ENCODE peak calls at places on chromosomes 12 and 14, in seven cellular contexts. One of them, this sample, is unnamed.

GRCh38 chr12:75656650-75657049 is 145.2 kb upstream of the KRR1 start:
- DNase-seq in NCI-H1105: no peak
- DNase-seq in NCI-H226: peak; percentile 99
- DNase-seq in amygdala: no peak
- DNase-seq in neuronal stem cell: no peak
- DNase-seq in RWPE1: peak; percentile 91
- DNase-seq in non-pigmented ciliary epithelial cell: peak; percentile 92
- DNase-seq in this sample: no peak

GRCh38 chr12:108214486-108214885 is 85.4 kb downstream of the WSCD2 start:
- DNase-seq in neuronal stem cell: peak; percentile 70
- DNase-seq in non-pigmented ciliary epithelial cell: no peak
- DNase-seq in amygdala: no peak
- DNase-seq in RWPE1: peak; percentile 58
- DNase-seq in NCI-H226: no peak
- DNase-seq in NCI-H1105: no peak
- DNase-seq in this sample: no peak

GRCh38 chr12:128316078-128316477 is 49.1 kb downstream of the TMEM132C start:
- DNase-seq in RWPE1: no peak
- DNase-seq in neuronal stem cell: no peak
- DNase-seq in non-pigmented ciliary epithelial cell: no peak
- DNase-seq in NCI-H226: no peak
- DNase-seq in amygdala: no peak
- DNase-seq in NCI-H1105: no peak
- DNase-seq in this sample: no peak

GRCh38 chr14:38828183-38828877 is 274.7 kb downstream of the SEC23A start:
- DNase-seq in RWPE1: no peak
- DNase-seq in NCI-H1105: no peak
- DNase-seq in amygdala: no peak
- DNase-seq in NCI-H226: no peak
- DNase-seq in non-pigmented ciliary epithelial cell: no peak
- DNase-seq in neuronal stem cell: no peak
- DNase-seq in this sample: no peak

GRCh38 chr14:41609704-41610183 is 3.1 kb downstream of the LRFN5 start:
- DNase-seq in NCI-H1105: peak; percentile 93
- DNase-seq in non-pigmented ciliary epithelial cell: no peak
- DNase-seq in neuronal stem cell: peak; percentile 62
- DNase-seq in amygdala: no peak
- DNase-seq in NCI-H226: no peak
- DNase-seq in RWPE1: no peak
- DNase-seq in this sample: no peak

GRCh38 chr12:60921541-60921940 is 1325.7 kb downstream of the SLC16A7 start:
- DNase-seq in NCI-H1105: no peak
- DNase-seq in non-pigmented ciliary epithelial cell: no peak
- DNase-seq in neuronal stem cell: no peak
- DNase-seq in RWPE1: no peak
- DNase-seq in NCI-H226: no peak
- DNase-seq in amygdala: no peak
- DNase-seq in this sample: no peak

GRCh38 chr12:154058-154457 is 59.9 kb downstream of the SLC6A12 start:
- DNase-seq in NCI-H1105: no peak
- DNase-seq in NCI-H226: no peak
- DNase-seq in non-pigmented ciliary epithelial cell: no peak
- DNase-seq in neuronal stem cell: no peak
- DNase-seq in amygdala: no peak
- DNase-seq in RWPE1: no peak
- DNase-seq in this sample: no peak

GRCh38 chr12:53325539-53326061 is 4.2 kb upstream of the AAAS start:
- DNase-seq in non-pigmented ciliary epithelial cell: no peak
- DNase-seq in NCI-H226: no peak
- DNase-seq in RWPE1: peak; percentile 20
- DNase-seq in amygdala: peak; percentile 48
- DNase-seq in neuronal stem cell: no peak
- DNase-seq in NCI-H1105: no peak
- DNase-seq in this sample: no peak

GRCh38 chr14:37587881-37588666 is 7.0 kb downstream of the FOXA1 start:
- DNase-seq in RWPE1: no peak
- DNase-seq in amygdala: no peak
- DNase-seq in NCI-H226: no peak
- DNase-seq in non-pigmented ciliary epithelial cell: no peak
- DNase-seq in neuronal stem cell: no peak
- DNase-seq in NCI-H1105: no peak
- DNase-seq in this sample: no peak

GRCh38 chr12:107492393-107493134 is 193.0 kb upstream of the PWP1 start:
- DNase-seq in amygdala: no peak
- DNase-seq in NCI-H1105: no peak
- DNase-seq in neuronal stem cell: no peak
- DNase-seq in NCI-H226: no peak
- DNase-seq in non-pigmented ciliary epithelial cell: no peak
- DNase-seq in RWPE1: no peak
- DNase-seq in this sample: no peak

GRCh38 chr12:66979270-66979669 is 289.9 kb upstream of the CAND1 start:
- DNase-seq in NCI-H1105: no peak
- DNase-seq in non-pigmented ciliary epithelial cell: no peak
- DNase-seq in neuronal stem cell: no peak
- DNase-seq in amygdala: no peak
- DNase-seq in RWPE1: no peak
- DNase-seq in NCI-H226: no peak
- DNase-seq in this sample: no peak

GRCh38 chr12:67222302-67222701 is 46.9 kb upstream of the CAND1 start:
- DNase-seq in RWPE1: peak; percentile 23
- DNase-seq in non-pigmented ciliary epithelial cell: no peak
- DNase-seq in NCI-H226: no peak
- DNase-seq in amygdala: no peak
- DNase-seq in NCI-H1105: peak; percentile 10
- DNase-seq in neuronal stem cell: no peak
- DNase-seq in this sample: no peak

GRCh38 chr12:103807561-103808238 is 33.3 kb downstream of the NT5DC3 start:
- DNase-seq in RWPE1: no peak
- DNase-seq in neuronal stem cell: no peak
- DNase-seq in NCI-H226: no peak
- DNase-seq in non-pigmented ciliary epithelial cell: no peak
- DNase-seq in NCI-H1105: no peak
- DNase-seq in amygdala: no peak
- DNase-seq in this sample: no peak

This sample was measured in CD14-positive monocyte.